ENCODE peak calls at places on chromosomes 6 and 20, in five cellular contexts. J is suprapubic skin, V is HepG2, Q is GM12878, K is SK-N-SH. F is an unnamed sample.

GRCh38 chr6:150224820-150225219 is 82.0 kb downstream of the PPP1R14C start:
- DNase-seq in J (no peak), V (no peak), Q (no peak), K (no peak), F (no peak)

GRCh38 chr6:154984146-154984545 is 11.0 kb upstream of the TIAM2 start:
- DNase-seq in J (no peak), V (no peak), Q (no peak), K (no peak), F (no peak)

GRCh38 chr6:117072134-117072533 is 193.2 kb upstream of the VGLL2 start:
- DNase-seq in J (no peak), V (no peak), Q (no peak), K (no peak), F (no peak)

GRCh38 chr6:42101186-42101657 is 41.2 kb downstream of the C6orf132 start:
- DNase-seq in J (no peak), V (peak), Q (no peak), K (no peak), F (peak)

GRCh38 chr6:147700436-147701209 is 192.1 kb downstream of the SAMD5 start:
- DNase-seq in J (no peak), V (no peak), Q (no peak), K (no peak), F (no peak)

GRCh38 chr20:51886891-51887608 is 84.7 kb upstream of the SALL4 start:
- DNase-seq in J (no peak), V (no peak), Q (no peak), K (no peak), F (no peak)

GRCh38 chr6:49550413-49551125 is at the start of gene C6orf141:
- DNase-seq in J (no peak), V (no peak), Q (no peak), K (peak), F (no peak)

GRCh38 chr6:31900917-31901414 is 920 bp downstream of the ZBTB12 start:
- DNase-seq in J (no peak), V (no peak), Q (no peak), K (no peak), F (no peak)

GRCh38 chr6:53313784-53314382 is 34.9 kb downstream of the ELOVL5 start:
- DNase-seq in J (no peak), V (no peak), Q (no peak), K (no peak), F (no peak)

GRCh38 chr6:18389479-18389878 is 2.3 kb downstream of the RNF144B start:
- DNase-seq in J (no peak), V (no peak), Q (no peak), K (no peak), F (no peak)

GRCh38 chr6:128256100-128256499 is 264.3 kb downstream of the PTPRK start:
- DNase-seq in J (no peak), V (no peak), Q (no peak), K (no peak), F (no peak)

GRCh38 chr6:14863896-14864850 is 381.7 kb upstream of the JARID2 start:
- DNase-seq in J (no peak), V (no peak), Q (no peak), K (no peak), F (no peak)
- TF ChIP-seq POLR2AphosphoS5 in J (no peak), V (no peak), Q (no peak), K (no peak), F (no peak)

GRCh38 chr20:22925613-22925983 is 109.5 kb upstream of the SSTR4 start:
- DNase-seq in J (no peak), V (no peak), Q (no peak), K (no peak), F (no peak)

GRCh38 chr20:22929661-22930060 is 105.5 kb upstream of the SSTR4 start:
- DNase-seq in J (no peak), V (no peak), Q (no peak), K (no peak), F (no peak)

GRCh38 chr20:22927537-22927936 is 107.6 kb upstream of the SSTR4 start:
- DNase-seq in J (no peak), V (no peak), Q (no peak), K (no peak), F (no peak)

GRCh38 chr20:22931653-22932052 is 103.5 kb upstream of the SSTR4 start:
- DNase-seq in J (no peak), V (peak), Q (no peak), K (no peak), F (no peak)

GRCh38 chr20:22928679-22929078 is 106.4 kb upstream of the SSTR4 start:
- DNase-seq in J (no peak), V (no peak), Q (no peak), K (no peak), F (no peak)
- TF ChIP-seq EP300 in J (no peak), V (no peak), Q (no peak), K (no peak), F (no peak)

DNA sequence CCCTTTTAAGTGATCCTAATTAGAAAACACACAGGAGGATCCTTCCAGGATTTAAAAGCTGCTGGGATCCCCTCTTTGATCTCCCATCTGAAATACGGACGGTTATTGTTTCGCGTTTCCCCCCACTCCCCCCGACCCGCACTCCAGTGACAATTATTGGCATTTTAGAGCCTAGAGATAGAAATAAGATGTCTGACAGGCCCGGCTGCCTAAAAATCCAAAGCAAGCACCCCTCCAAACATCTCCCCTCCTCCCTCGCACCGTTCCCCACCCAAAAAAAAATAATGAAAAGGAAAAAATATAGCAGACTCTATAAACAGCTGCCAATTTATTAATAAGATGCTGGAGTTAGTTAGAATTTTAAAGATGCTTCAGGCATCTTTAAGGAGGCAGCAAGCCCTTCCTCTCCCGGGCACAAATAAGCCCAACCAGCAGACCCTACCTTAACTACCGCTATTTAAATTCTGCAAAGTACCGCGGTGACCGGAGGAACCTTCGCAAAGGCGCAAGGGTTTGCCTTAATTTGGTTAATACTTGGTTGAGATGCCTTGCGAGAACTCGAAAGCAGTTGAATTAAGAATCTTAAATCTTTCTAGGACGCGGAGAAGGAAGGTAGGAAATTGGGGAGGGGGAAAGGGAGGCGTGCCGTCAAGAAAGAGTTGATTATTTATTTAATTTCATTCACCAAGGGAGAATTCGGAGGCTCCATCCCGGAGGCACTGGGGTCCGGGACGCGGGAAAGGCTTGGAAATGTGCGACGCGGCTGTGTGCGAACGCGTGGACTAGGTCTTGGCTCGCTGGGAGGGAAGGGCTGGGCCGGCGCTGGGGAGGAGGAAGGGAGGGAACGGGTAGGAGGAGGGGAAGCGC is 1.5 kb upstream of the ISM1 start:
- DNase-seq in J (no peak), V (no peak), Q (no peak), K (no peak), F (no peak)
- TF ChIP-seq POLR2AphosphoS5 in J (no peak), V (no peak), Q (no peak), K (no peak), F (no peak)

GRCh38 chr6:78629154-78629721 is 238.1 kb upstream of the IRAK1BP1 start:
- DNase-seq in J (no peak), V (no peak), Q (no peak), K (peak), F (no peak)
- TF ChIP-seq EP300 in J (no peak), V (no peak), Q (no peak), K (no peak), F (no peak)

DNA sequence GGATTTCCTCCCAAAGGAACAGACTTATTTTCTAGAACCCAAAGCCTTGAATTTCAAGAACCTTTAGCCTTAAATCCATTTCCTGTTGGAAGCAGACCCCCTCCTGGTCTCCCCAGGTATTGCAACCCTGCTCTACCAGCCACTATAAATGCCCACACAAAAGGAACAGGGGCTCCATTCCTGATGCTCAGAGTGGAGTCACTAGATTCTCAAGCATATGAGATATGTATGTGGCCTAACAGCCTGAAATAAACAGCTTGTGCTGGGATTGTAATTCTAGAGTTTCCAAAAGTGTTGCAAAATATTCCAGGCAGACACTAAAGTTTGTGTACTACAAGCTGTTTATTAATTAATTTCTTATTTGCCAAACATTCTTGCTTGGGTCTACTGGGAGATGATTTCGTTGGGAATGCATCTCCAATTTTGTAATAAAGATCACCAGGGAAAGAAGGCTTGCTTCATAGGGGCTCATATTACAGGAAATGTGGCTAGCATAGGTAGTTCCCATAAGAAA is 44.8 kb downstream of the RIPOR3 start:
- DNase-seq in J (no peak), V (no peak), Q (no peak), K (no peak), F (no peak)
- TF ChIP-seq POLR2AphosphoS5 in J (peak), V (no peak), Q (no peak), K (no peak), F (peak)

GRCh38 chr20:1788039-1788438 is 107.2 kb upstream of the SIRPA start:
- DNase-seq in J (no peak), V (no peak), Q (no peak), K (no peak), F (no peak)
- TF ChIP-seq EP300 in J (no peak), V (no peak), Q (no peak), K (no peak), F (no peak)

GRCh38 chr6:48541669-48542068 is 430.7 kb upstream of the PTCHD4 start:
- DNase-seq in J (no peak), V (no peak), Q (no peak), K (no peak), F (no peak)
- TF ChIP-seq POLR2AphosphoS5 in J (no peak), V (no peak), Q (no peak), K (no peak), F (no peak)

GRCh38 chr6:36242161-36242560 is 27.7 kb upstream of the PNPLA1 start:
- DNase-seq in J (no peak), V (no peak), Q (no peak), K (no peak), F (no peak)

GRCh38 chr6:36243562-36244212 is 26.2 kb upstream of the PNPLA1 start:
- DNase-seq in J (no peak), V (no peak), Q (no peak), K (no peak), F (no peak)

GRCh38 chr6:36241728-36242127 is 28.1 kb upstream of the PNPLA1 start:
- DNase-seq in J (no peak), V (no peak), Q (peak), K (no peak), F (no peak)

GRCh38 chr6:36235862-36236261 is 34.0 kb upstream of the PNPLA1 start:
- DNase-seq in J (no peak), V (no peak), Q (no peak), K (no peak), F (no peak)

DNA sequence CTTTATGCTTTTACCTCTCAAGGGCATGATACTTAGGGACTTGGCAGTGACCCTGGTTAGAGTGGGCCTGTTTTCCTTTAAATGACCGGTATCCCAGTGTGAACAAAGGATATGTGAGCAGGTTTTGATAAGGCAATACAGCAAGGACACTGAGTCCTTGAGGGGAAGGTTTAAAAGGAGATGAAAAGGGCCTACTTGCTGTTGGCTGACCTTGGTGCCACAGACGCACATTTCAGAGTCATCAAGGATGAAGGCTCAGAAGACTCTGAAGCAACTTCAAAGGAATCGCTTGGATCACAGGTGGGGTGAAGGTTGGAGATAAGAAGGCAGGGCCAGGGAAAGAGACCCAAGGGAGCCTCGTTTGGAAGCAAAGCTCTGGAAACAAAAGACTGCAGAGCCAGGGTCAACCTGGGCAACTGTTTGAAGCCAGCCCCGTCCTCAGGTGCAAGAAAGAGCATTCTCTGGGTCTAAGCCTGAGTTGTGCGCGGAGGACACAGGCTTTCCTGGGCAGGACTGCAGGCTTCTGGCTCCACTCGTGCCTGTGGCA is 30.1 kb upstream of the PNPLA1 start:
- DNase-seq in J (no peak), V (peak), Q (no peak), K (no peak), F (no peak)
- TF ChIP-seq EP300 in J (no peak), V (no peak), Q (no peak), K (no peak), F (no peak)

GRCh38 chr6:106574729-106575458 is 54.4 kb downstream of the RTN4IP1 start:
- DNase-seq in J (no peak), V (peak), Q (no peak), K (no peak), F (no peak)
- TF ChIP-seq POLR2AphosphoS5 in J (no peak), V (no peak), Q (no peak), K (no peak), F (no peak)

GRCh38 chr6:14029605-14030004 is 88.0 kb upstream of the CD83 start:
- DNase-seq in J (no peak), V (no peak), Q (no peak), K (no peak), F (no peak)
- TF ChIP-seq EP300 in J (no peak), V (no peak), Q (no peak), K (no peak), F (no peak)

F was measured in sigmoid colon.